ENCODE peak calls at places on chromosome 13, in five cellular contexts. T is small intestine; N is CD4-positive, CD25-positive, alpha-beta regulatory T cell; K is body of pancreas; G is tibial artery. B is an unnamed sample.
A peak's percentile ranks its signal among the peaks of the same experiment; 100 is the strongest.

GRCh38 chr13:102903659-102904407 is 58.0 kb downstream of the ERCC5 start:
- DNase-seq in T (peak; percentile 47), K (no peak), G (no peak), N (no peak), B (no peak)

GRCh38 chr13:106100261-106100919 is 435.1 kb downstream of the EFNB2 start:
- DNase-seq in K (no peak), N (no peak), G (no peak), T (peak; percentile 96), B (no peak)

GRCh38 chr13:108961542-108962125 is 332.2 kb downstream of the MYO16 start:
- DNase-seq in G (no peak), T (peak; percentile 52), K (no peak), N (peak; percentile 49), B (no peak)

GRCh38 chr13:42367836-42368235 is 95.9 kb downstream of the AKAP11 start:
- DNase-seq in N (no peak), T (no peak), K (no peak), G (no peak), B (no peak)

GRCh38 chr13:49351871-49352270 is 92.0 kb downstream of the CAB39L start:
- DNase-seq in T (no peak), K (no peak), G (no peak), N (no peak), B (no peak)

GRCh38 chr13:29849731-29850212 is 645 bp downstream of the UBL3 start:
- DNase-seq in T (peak; percentile 63), G (peak; percentile 80), N (peak; percentile 49), K (peak; percentile 79), B (peak; percentile 31)

GRCh38 chr13:70630247-70630646 is 522.0 kb upstream of the KLHL1 start:
- DNase-seq in G (no peak), N (no peak), K (no peak), T (no peak), B (no peak)

GRCh38 chr13:21674271-21675009 is 3.6 kb downstream of the FGF9 start:
- DNase-seq in K (peak; percentile 38), N (peak; percentile 17), T (peak; percentile 12), G (no peak), B (no peak)

GRCh38 chr13:96621634-96622033 is 372.6 kb downstream of the OXGR1 start:
- DNase-seq in K (no peak), N (no peak), G (no peak), T (no peak), B (no peak)

GRCh38 chr13:48188640-48189039 is 44.4 kb upstream of the ITM2B start:
- DNase-seq in K (no peak), N (no peak), T (no peak), G (no peak), B (no peak)

GRCh38 chr13:92767468-92767867 is 459.1 kb upstream of the GPC6 start:
- DNase-seq in T (peak; percentile 50), G (no peak), K (no peak), N (no peak), B (no peak)

GRCh38 chr13:42525035-42525504 is 48.9 kb upstream of the TNFSF11 start:
- DNase-seq in K (no peak), N (no peak), T (no peak), G (no peak), B (no peak)

GRCh38 chr13:114152285-114152645 is 19.8 kb upstream of the RASA3 start:
- DNase-seq in T (no peak), G (no peak), K (no peak), N (no peak), B (no peak)

GRCh38 chr13:50610238-50610637 is 233.3 kb downstream of the DLEU7 start:
- DNase-seq in G (no peak), K (no peak), N (no peak), T (no peak), B (no peak)

GRCh38 chr13:76991432-76991795 is 467 bp upstream of the CLN5 start:
- DNase-seq in K (peak; percentile 24), N (peak; percentile 86), G (no peak), T (peak; percentile 68), B (peak; percentile 15)

GRCh38 chr13:43953370-43953769 is 73.7 kb downstream of the LACC1 start:
- DNase-seq in N (no peak), G (no peak), K (no peak), T (no peak), B (no peak)
- H3K27me3 ChIP-seq in N (no peaks in the 10 kb centered on the region), G (no peaks in the 10 kb centered on the region), K (no peaks in the 10 kb centered on the region), T (no peaks in the 10 kb centered on the region), B (no peaks in the 10 kb centered on the region)

DNA sequence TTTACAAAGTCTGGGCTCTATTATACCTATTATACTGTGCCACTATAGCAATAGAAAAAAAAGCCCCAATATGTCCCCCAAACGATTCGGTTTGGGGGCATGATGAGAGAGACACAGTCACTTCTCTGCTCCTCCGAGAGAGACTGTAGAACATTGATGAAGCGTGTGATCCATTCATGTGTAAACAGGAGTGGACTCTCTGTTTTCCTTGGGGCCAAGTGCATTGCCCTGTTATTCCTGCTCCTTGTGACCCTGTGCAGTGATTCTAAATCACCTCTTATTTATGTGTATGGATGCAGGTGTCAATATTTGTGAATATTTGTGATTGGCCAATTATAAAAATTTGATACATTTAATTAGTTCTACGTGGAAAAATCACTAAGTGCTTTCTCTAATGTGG is 17.0 kb downstream of the F10 start:
- DNase-seq in N (no peak), G (no peak), K (no peak), T (no peak), B (no peak)
- H3K27me3 ChIP-seq in N (peaks cover 2% of the 10 kb centered on the region), G (no peaks in the 10 kb centered on the region), K (no peaks in the 10 kb centered on the region), T (no peaks in the 10 kb centered on the region), B (no peaks in the 10 kb centered on the region)

GRCh38 chr13:23644527-23644926 is 74.3 kb downstream of the TNFRSF19 start:
- DNase-seq in K (no peak), G (no peak), T (no peak), N (no peak), B (no peak)

GRCh38 chr13:23642110-23642509 is 71.9 kb downstream of the TNFRSF19 start:
- DNase-seq in T (no peak), N (no peak), G (no peak), K (no peak), B (no peak)

GRCh38 chr13:23639672-23640275 is 69.6 kb downstream of the TNFRSF19 start:
- DNase-seq in N (no peak), K (no peak), T (no peak), G (no peak), B (no peak)

GRCh38 chr13:23645851-23646250 is 75.6 kb downstream of the TNFRSF19 start:
- DNase-seq in N (no peak), T (no peak), K (no peak), G (no peak), B (no peak)

GRCh38 chr13:23643828-23644419 is 73.7 kb downstream of the TNFRSF19 start:
- DNase-seq in T (no peak), G (no peak), K (no peak), N (no peak), B (no peak)
- H3K27me3 ChIP-seq in T (no peaks in the 10 kb centered on the region), G (no peaks in the 10 kb centered on the region), K (no peaks in the 10 kb centered on the region), N (peaks cover 3% of the 10 kb centered on the region), B (no peaks in the 10 kb centered on the region)

DNA sequence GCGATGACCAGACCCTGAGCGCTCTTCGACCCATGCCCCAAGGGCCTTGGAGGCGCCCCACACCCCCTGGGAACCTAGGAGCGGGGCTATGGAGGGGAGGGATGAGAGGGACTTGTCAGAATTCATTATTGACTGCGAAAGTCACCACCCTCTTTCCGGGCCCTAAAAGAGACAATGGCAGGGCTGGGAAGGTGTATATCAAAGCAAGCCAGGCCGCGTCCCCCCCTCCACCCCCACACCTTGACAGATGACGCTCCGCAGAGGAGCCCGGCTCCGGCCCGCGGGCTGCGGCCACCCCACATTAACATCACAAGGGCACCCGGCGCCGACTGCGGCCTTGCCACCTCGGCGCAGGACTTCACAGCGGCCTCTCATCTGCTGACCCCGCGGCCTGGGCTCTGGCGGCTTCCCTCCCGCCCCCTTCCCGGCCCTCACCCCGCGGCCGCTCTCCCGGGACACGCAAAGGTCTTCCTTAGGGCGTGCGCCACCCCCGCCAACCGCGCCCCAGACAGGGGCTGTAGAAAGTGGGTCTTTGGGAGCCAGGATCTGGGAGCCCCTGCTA is 2.4 kb downstream of the CDX2 start:
- DNase-seq in T (peak; percentile 44), K (no peak), N (no peak), G (no peak), B (no peak)
- H3K27me3 ChIP-seq in T (no peaks in the 10 kb centered on the region), K (no peaks in the 10 kb centered on the region), N (peaks cover 22% of the 10 kb centered on the region), G (no peaks in the 10 kb centered on the region), B (peaks cover 7% of the 10 kb centered on the region)

DNA sequence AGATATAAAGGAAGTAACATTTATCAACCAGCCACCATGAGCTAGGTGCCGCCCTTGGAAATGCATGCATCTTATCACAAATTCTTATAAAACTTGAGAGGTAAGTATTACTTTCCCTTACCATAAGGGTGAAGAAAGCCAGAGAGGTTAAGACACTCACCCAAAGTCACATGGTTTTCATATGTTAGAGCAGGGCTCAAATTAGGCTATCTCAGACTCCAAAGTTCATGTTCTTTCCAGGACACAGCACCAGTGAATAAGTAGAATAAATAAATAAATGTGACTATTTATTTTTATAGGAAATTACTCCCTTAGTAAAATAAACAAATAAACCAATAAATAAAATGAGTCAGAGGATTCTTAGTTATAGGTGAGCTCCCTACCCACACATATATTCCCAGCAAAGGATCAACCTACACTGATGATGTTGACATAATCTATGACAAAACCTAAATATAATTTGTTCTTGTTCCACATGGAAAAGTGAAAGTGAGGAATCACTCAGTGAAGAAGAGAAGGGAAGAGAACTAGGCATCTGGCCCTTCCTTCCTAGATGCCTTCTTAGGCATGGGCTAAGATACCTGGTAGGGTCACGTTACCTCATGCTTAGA is 27.2 kb downstream of the SPRY2 start:
- DNase-seq in N (no peak), T (peak; percentile 49), G (no peak), K (no peak), B (no peak)
- H3K27me3 ChIP-seq in N (no peaks in the 10 kb centered on the region), T (no peaks in the 10 kb centered on the region), G (no peaks in the 10 kb centered on the region), K (no peaks in the 10 kb centered on the region), B (no peaks in the 10 kb centered on the region)

GRCh38 chr13:99086149-99086868 is 108.4 kb upstream of the DOCK9 start:
- DNase-seq in G (peak; percentile 75), K (peak; percentile 67), T (peak; percentile 58), N (peak; percentile 81), B (no peak)
- H3K27me3 ChIP-seq in G (no peaks in the 10 kb centered on the region), K (no peaks in the 10 kb centered on the region), T (no peaks in the 10 kb centered on the region), N (no peaks in the 10 kb centered on the region), B (no peaks in the 10 kb centered on the region)

GRCh38 chr13:110301606-110302131 is 5.3 kb downstream of the COL4A1 start:
- DNase-seq in G (no peak), T (no peak), N (no peak), K (no peak), B (no peak)
- H3K27me3 ChIP-seq in G (no peaks in the 10 kb centered on the region), T (no peaks in the 10 kb centered on the region), N (peaks cover 18% of the 10 kb centered on the region), K (no peaks in the 10 kb centered on the region), B (no peaks in the 10 kb centered on the region)

B was measured in thoracic aorta.